ENCODE peak calls at places on chromosome 4, in seven cellular contexts. Y is tibial nerve, W is fibroblast of lung, O is astrocyte of the cerebellum, C is AG10803, X is AG04450, I is WERI-Rb-1. Q is an unnamed sample.

GRCh38 chr4:170134821-170135220 is 45.1 kb upstream of the AADAT start:
- DNase-seq in Y (no peak), W (no peak), O (no peak), C (no peak), X (no peak), I (no peak), Q (no peak)

GRCh38 chr4:88147799-88148217 is 10.6 kb downstream of the ABCG2 start:
- DNase-seq in Y (no peak), W (no peak), O (no peak), C (no peak), X (no peak), I (no peak), Q (no peak)

GRCh38 chr4:48635310-48635709 is 144.8 kb downstream of the FRYL start:
- DNase-seq in Y (no peak), W (peak; percentile 67), O (no peak), C (peak; percentile 59), X (no peak), I (peak; percentile 12), Q (no peak)

GRCh38 chr4:159444668-159445067 is 341.8 kb downstream of the RAPGEF2 start:
- DNase-seq in Y (no peak), W (peak; percentile 46), O (no peak), C (peak; percentile 47), X (no peak), I (no peak), Q (no peak)

GRCh38 chr4:24754586-24754985 is 40.8 kb upstream of the SOD3 start:
- DNase-seq in Y (no peak), W (no peak), O (no peak), C (no peak), X (no peak), I (no peak), Q (no peak)

GRCh38 chr4:124869978-124870495 is 157.5 kb upstream of the ANKRD50 start:
- DNase-seq in Y (no peak), W (no peak), O (no peak), C (no peak), X (no peak), I (no peak), Q (no peak)

GRCh38 chr4:73822812-73823480 is 13.5 kb upstream of the CXCL6 start:
- DNase-seq in Y (no peak), W (no peak), O (no peak), C (no peak), X (no peak), I (no peak), Q (no peak)

GRCh38 chr4:92172203-92172602 is 131.6 kb upstream of the GRID2 start:
- DNase-seq in Y (no peak), W (no peak), O (no peak), C (no peak), X (no peak), I (no peak), Q (no peak)

GRCh38 chr4:123418486-123418931 is 21.9 kb downstream of the SPRY1 start:
- DNase-seq in Y (no peak), W (peak; percentile 96), O (peak; percentile 95), C (peak; percentile 95), X (peak; percentile 72), I (no peak), Q (peak; percentile 96)

GRCh38 chr4:83138979-83139378 is 24.4 kb upstream of the PLAC8 start:
- DNase-seq in Y (no peak), W (no peak), O (no peak), C (no peak), X (no peak), I (no peak), Q (no peak)

GRCh38 chr4:4854649-4855292 is 4.7 kb upstream of the MSX1 start:
- DNase-seq in Y (no peak), W (no peak), O (no peak), C (no peak), X (no peak), I (no peak), Q (no peak)

GRCh38 chr4:84750260-84750955 is 167.5 kb downstream of the CDS1 start:
- DNase-seq in Y (no peak), W (peak; percentile 44), O (peak; percentile 50), C (peak; percentile 52), X (peak; percentile 7), I (no peak), Q (peak; percentile 7)

GRCh38 chr4:11769425-11769824 is 340.7 kb upstream of the HS3ST1 start:
- DNase-seq in Y (peak; percentile 10), W (peak; percentile 16), O (no peak), C (no peak), X (no peak), I (no peak), Q (peak; percentile 52)

GRCh38 chr4:3344596-3344995 is 51.8 kb downstream of the RGS12 start:
- DNase-seq in Y (no peak), W (no peak), O (no peak), C (no peak), X (no peak), I (no peak), Q (no peak)

GRCh38 chr4:3344104-3344503 is 51.3 kb downstream of the RGS12 start:
- DNase-seq in Y (no peak), W (no peak), O (no peak), C (no peak), X (no peak), I (no peak), Q (no peak)

GRCh38 chr4:3341760-3342159 is 48.9 kb downstream of the RGS12 start:
- DNase-seq in Y (no peak), W (no peak), O (no peak), C (no peak), X (no peak), I (no peak), Q (no peak)

GRCh38 chr4:3342182-3342854 is 49.5 kb downstream of the RGS12 start:
- DNase-seq in Y (no peak), W (peak; percentile 79), O (peak; percentile 41), C (peak; percentile 51), X (peak; percentile 78), I (no peak), Q (no peak)

DNA sequence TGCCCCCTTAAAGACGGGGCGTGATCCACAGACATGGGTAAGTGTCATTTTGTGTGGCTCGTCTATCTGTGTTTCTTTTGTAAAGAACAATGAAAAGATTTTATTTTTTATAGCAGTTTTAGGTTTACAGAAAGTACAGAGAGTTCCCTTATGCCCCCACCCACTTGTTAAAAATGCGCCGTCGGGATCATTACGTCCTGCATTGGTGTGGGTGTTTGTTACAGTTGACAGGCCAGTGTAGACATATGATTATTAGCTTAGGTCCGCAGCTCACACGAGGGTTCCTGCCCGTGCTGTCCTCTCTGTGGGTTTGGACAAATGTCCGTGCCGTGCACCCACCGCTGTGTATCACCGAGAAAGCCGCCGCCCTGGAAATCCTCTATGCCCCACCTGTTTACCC is 50.5 kb downstream of the RGS12 start:
- DNase-seq in Y (no peak), W (no peak), O (no peak), C (no peak), X (no peak), I (no peak), Q (no peak)
- TF ChIP-seq CTCF in Y (no peak), W (no peak), O (no peak), C (no peak), X (no peak), I (no peak), Q (no peak)

GRCh38 chr4:119231517-119231916 is 19.0 kb downstream of the USP53 start:
- DNase-seq in Y (no peak), W (no peak), O (no peak), C (no peak), X (no peak), I (no peak), Q (no peak)

GRCh38 chr4:119232286-119232685 is 19.8 kb downstream of the USP53 start:
- DNase-seq in Y (no peak), W (no peak), O (no peak), C (no peak), X (no peak), I (no peak), Q (no peak)

GRCh38 chr4:119237201-119237600 is 24.7 kb downstream of the USP53 start:
- DNase-seq in Y (no peak), W (no peak), O (no peak), C (no peak), X (no peak), I (no peak), Q (no peak)

GRCh38 chr4:119230288-119230687 is 17.8 kb downstream of the USP53 start:
- DNase-seq in Y (no peak), W (no peak), O (no peak), C (no peak), X (no peak), I (no peak), Q (no peak)

DNA sequence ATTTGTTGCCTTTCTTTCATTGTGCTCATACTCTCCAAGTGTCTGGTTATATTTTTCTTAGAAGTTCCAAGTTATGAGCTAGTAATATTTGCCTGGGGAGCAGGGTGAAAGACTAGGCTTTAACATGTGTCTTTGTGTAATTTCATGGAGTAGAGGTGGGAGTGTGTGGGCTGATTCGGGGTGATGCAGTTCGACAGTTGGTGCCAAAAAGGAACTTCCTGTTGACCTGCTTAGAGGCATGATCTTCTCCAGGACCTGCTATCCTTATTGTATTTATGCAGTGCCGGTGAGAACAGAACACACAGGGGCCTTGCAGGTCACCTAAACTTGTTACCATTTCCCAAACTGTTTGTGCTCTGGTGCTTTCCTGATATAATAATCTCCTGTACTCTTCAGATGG is 21.2 kb downstream of the USP53 start:
- DNase-seq in Y (no peak), W (no peak), O (no peak), C (no peak), X (no peak), I (no peak), Q (no peak)
- H3K4me3 ChIP-seq in Y (no peak overlapping the region), W (no peak overlapping the region), O (no peak overlapping the region), C (no peak overlapping the region), X (no peak overlapping the region), I (no peak overlapping the region), Q (no peak overlapping the region)

GRCh38 chr4:89998350-89999098 is 103.9 kb downstream of the MMRN1 start:
- DNase-seq in Y (no peak), W (no peak), O (no peak), C (no peak), X (no peak), I (no peak), Q (no peak)
- TF ChIP-seq CTCF in Y (no peak), W (no peak), O (no peak), C (no peak), X (no peak), I (peak; percentile 8), Q (no peak)

GRCh38 chr4:110208419-110208818 is 10.0 kb upstream of the ELOVL6 start:
- DNase-seq in Y (no peak), W (no peak), O (no peak), C (no peak), X (no peak), I (no peak), Q (no peak)

GRCh38 chr4:110216079-110216478 is 17.7 kb upstream of the ELOVL6 start:
- DNase-seq in Y (no peak), W (peak; percentile 23), O (no peak), C (no peak), X (no peak), I (no peak), Q (no peak)

GRCh38 chr4:110207233-110207632 is 8.8 kb upstream of the ELOVL6 start:
- DNase-seq in Y (no peak), W (no peak), O (no peak), C (no peak), X (no peak), I (no peak), Q (no peak)

GRCh38 chr4:110211007-110211769 is 12.8 kb upstream of the ELOVL6 start:
- DNase-seq in Y (peak; percentile 41), W (peak; percentile 51), O (peak; percentile 29), C (peak; percentile 63), X (no peak), I (peak; percentile 36), Q (no peak)

DNA sequence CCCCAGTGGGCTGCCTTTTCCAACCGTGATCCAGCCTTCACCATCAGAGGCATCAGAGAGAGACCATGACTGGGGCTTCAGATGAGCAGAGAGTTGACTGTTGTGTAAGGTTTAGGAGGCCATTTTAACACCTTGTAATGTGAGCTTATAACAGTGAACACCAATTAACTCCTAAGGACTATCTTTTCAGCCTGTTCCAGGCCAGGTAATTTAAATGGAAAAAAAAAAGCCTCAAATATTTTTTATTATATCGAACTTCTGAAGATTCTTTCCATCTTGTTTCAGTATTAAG is 13.3 kb upstream of the ELOVL6 start:
- DNase-seq in Y (no peak), W (no peak), O (no peak), C (no peak), X (no peak), I (no peak), Q (no peak)
- H3K4me3 ChIP-seq in Y (no peak overlapping the region), W (no peak overlapping the region), O (no peak overlapping the region), C (no peak overlapping the region), X (no peak overlapping the region), I (no peak overlapping the region), Q (no peak overlapping the region)